ENCODE peak calls at places on chromosomes 7 and 10, in four cellular contexts. One of them, this sample, is unnamed.

GRCh38 chr7:20365486-20365885 is 34.8 kb downstream of the ITGB8 start:
- DNase-seq in substantia nigra: no peak
- DNase-seq in Ammon's horn: no peak
- DNase-seq in hypothalamus: no peak
- DNase-seq in this sample: no peak

GRCh38 chr10:13792011-13792410 is 205.2 kb downstream of the PRPF18 start:
- DNase-seq in substantia nigra: peak; percentile 27
- DNase-seq in Ammon's horn: no peak
- DNase-seq in hypothalamus: peak; percentile 7
- DNase-seq in this sample: no peak

GRCh38 chr10:46551701-46552525 is 4.5 kb downstream of the GPRIN2 start:
- DNase-seq in substantia nigra: no peak
- DNase-seq in Ammon's horn: no peak
- DNase-seq in hypothalamus: no peak
- DNase-seq in this sample: no peak

GRCh38 chr10:1257226-1257625 is 201.0 kb downstream of the WDR37 start:
- DNase-seq in substantia nigra: no peak
- DNase-seq in Ammon's horn: no peak
- DNase-seq in hypothalamus: no peak
- DNase-seq in this sample: no peak

GRCh38 chr7:74334026-74334425 is 44.8 kb downstream of the CLIP2 start:
- DNase-seq in substantia nigra: no peak
- DNase-seq in Ammon's horn: no peak
- DNase-seq in hypothalamus: no peak
- DNase-seq in this sample: no peak

GRCh38 chr10:123160311-123160980 is 6.2 kb downstream of the BUB3 start:
- DNase-seq in substantia nigra: no peak
- DNase-seq in Ammon's horn: no peak
- DNase-seq in hypothalamus: no peak
- DNase-seq in this sample: no peak

GRCh38 chr10:114444819-114445218 is 40.5 kb upstream of the AFAP1L2 start:
- DNase-seq in substantia nigra: no peak
- DNase-seq in Ammon's horn: no peak
- DNase-seq in hypothalamus: no peak
- DNase-seq in this sample: no peak

GRCh38 chr7:76372984-76373833 is 14.4 kb upstream of the YWHAG start:
- DNase-seq in substantia nigra: no peak
- DNase-seq in Ammon's horn: no peak
- DNase-seq in hypothalamus: no peak
- DNase-seq in this sample: no peak